ENCODE peak calls at places on chromosome 14, in five cellular contexts. Y is GM23338; Z is CD4-positive, CD25-positive, alpha-beta regulatory T cell; A is body of pancreas; U is stomach. D is an unnamed sample.

GRCh38 chr14:104286496-104286895 is 148.1 kb downstream of the KIF26A start:
- DNase-seq in Y (no peak), Z (no peak), A (no peak), U (no peak), D (peak; percentile 18)

GRCh38 chr14:105974902-105975301 is 448.5 kb downstream of the TMEM121 start:
- DNase-seq in Y (peak; percentile 1), Z (peak; percentile 54), A (no peak), U (no peak), D (no peak)

GRCh38 chr14:38207830-38208815 is at the start of gene SSTR1:
- DNase-seq in Y (peak; percentile 68), Z (no peak), A (peak; percentile 93), U (peak; percentile 94), D (peak; percentile 73)

GRCh38 chr14:52391866-52392600 is 77.9 kb downstream of the PTGER2 start:
- DNase-seq in Y (no peak), Z (no peak), A (no peak), U (no peak), D (no peak)

GRCh38 chr14:100239200-100239839 is 376 bp downstream of the YY1 start:
- DNase-seq in Y (no peak), Z (peak; percentile 18), A (peak; percentile 27), U (no peak), D (peak; percentile 68)

GRCh38 chr14:99450266-99450665 is 30.4 kb downstream of the SETD3 start:
- DNase-seq in Y (no peak), Z (no peak), A (no peak), U (no peak), D (no peak)

GRCh38 chr14:100309028-100309718 is 2.9 kb upstream of the SLC25A29 start:
- DNase-seq in Y (no peak), Z (no peak), A (no peak), U (no peak), D (no peak)

GRCh38 chr14:79407572-79407971 is 803.7 kb downstream of the DIO2 start:
- DNase-seq in Y (no peak), Z (no peak), A (no peak), U (no peak), D (no peak)

GRCh38 chr14:63896278-63896720 is 43.5 kb downstream of the SYNE2 start:
- DNase-seq in Y (no peak), Z (no peak), A (peak; percentile 68), U (peak; percentile 76), D (no peak)

GRCh38 chr14:89185919-89186849 is 230.8 kb downstream of the FOXN3 start:
- DNase-seq in Y (no peak), Z (no peak), A (no peak), U (no peak), D (no peak)

GRCh38 chr14:87131879-87132278 is 861.1 kb downstream of the GALC start:
- DNase-seq in Y (peak; percentile 35), Z (no peak), A (no peak), U (no peak), D (no peak)

GRCh38 chr14:57533214-57533613 is 39.6 kb upstream of the CCDC198 start:
- DNase-seq in Y (peak; percentile 63), Z (no peak), A (peak; percentile 13), U (no peak), D (no peak)

GRCh38 chr14:70697681-70698080 is 56.0 kb downstream of the TTC9 start:
- DNase-seq in Y (no peak), Z (no peak), A (no peak), U (no peak), D (no peak)
- H3K36me3 ChIP-seq in Y (no peaks in the 10 kb centered on the region), Z (no peaks in the 10 kb centered on the region), A (no peaks in the 10 kb centered on the region), U (no peaks in the 10 kb centered on the region), D (no peaks in the 10 kb centered on the region)

GRCh38 chr14:24274101-24274543 is 2.7 kb upstream of the RABGGTA start:
- DNase-seq in Y (peak; percentile 21), Z (peak; percentile 13), A (peak; percentile 80), U (peak; percentile 63), D (no peak)
- H3K36me3 ChIP-seq in Y (no peaks in the 10 kb centered on the region), Z (peaks cover 2% of the 10 kb centered on the region), A (peaks cover 1% of the 10 kb centered on the region), U (peaks cover 10% of the 10 kb centered on the region), D (no peaks in the 10 kb centered on the region)

DNA sequence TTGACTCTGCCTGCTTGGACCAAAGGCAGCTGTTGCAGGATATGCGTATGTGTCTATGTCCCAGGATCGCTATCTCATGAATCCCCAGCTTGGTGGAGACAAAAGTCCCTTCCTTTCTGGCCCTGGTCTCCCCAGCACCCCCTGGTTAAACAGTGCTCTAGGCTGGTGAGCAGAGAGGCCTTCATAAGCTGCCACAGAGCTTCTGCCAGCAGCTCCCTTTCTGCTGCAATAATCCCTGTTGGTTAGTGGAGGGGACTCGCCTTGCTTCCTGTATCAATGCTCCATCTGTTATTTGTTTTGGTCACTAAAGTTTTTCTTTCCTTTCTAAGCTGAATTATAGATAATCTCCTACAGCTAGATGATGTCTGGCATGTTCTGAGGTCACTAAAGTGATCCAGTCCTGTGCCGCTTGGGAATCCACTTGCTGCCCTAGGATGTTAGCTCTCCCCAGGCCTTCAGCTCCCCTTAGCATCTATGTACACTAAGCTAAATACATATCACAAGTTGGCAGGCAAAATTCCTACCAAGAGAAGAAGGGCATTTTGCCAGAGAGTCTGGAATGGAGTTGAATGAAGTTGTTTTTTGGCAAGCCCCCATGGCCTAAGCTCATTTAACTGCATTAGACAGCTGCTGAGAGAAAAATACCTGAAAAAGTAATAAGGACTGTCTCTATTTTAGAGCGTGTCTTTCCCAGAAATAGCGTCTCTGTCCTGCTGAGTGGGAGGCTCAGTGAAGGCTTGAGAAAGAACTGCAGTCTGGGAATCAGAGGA is 47.8 kb downstream of the RDH12 start:
- DNase-seq in Y (no peak), Z (no peak), A (no peak), U (no peak), D (no peak)
- H3K36me3 ChIP-seq in Y (peaks cover 21% of the 10 kb centered on the region), Z (peaks cover 59% of the 10 kb centered on the region), A (peaks cover 14% of the 10 kb centered on the region), U (peaks cover 77% of the 10 kb centered on the region), D (peaks cover 22% of the 10 kb centered on the region)

DNA sequence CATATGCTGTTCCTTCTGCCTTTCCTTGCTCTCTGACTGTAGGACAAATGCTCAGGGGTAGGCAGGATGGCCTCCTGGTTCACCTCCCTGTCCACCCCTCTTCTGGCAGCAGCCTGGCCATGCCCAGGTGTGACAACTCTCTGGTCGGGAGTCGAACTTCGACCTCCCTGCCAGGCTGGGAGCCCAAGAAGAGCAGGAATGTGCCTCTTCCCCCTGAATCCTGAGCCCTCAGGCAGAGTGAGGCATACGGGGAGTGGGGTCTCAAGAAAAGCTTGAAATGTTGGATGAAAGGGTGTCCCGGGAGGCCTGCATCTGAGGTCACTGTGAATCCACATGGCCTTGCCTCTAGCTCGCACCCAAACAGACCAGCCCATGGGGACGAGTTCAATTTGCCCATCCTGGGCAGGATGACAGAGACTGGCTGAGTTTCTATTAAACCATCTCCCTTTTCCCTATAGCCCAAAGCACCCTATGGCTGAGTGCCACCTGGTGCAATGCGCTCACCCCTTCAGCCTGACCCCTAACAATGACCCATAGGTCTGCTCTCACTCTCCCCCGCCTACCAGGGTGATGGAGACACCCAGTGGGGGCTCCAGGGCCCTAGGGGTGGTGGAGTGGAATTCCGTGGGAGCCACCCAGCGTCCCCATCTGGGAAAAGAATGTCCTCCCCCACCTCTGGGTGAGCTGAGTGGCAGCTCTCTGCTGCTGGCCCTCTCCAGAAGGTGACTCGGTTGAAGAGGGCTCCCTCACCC is 52.9 kb upstream of the DIO3 start:
- DNase-seq in Y (no peak), Z (no peak), A (peak; percentile 2), U (no peak), D (peak; percentile 65)
- H3K36me3 ChIP-seq in Y (no peaks in the 10 kb centered on the region), Z (no peaks in the 10 kb centered on the region), A (no peaks in the 10 kb centered on the region), U (no peaks in the 10 kb centered on the region), D (no peaks in the 10 kb centered on the region)

DNA sequence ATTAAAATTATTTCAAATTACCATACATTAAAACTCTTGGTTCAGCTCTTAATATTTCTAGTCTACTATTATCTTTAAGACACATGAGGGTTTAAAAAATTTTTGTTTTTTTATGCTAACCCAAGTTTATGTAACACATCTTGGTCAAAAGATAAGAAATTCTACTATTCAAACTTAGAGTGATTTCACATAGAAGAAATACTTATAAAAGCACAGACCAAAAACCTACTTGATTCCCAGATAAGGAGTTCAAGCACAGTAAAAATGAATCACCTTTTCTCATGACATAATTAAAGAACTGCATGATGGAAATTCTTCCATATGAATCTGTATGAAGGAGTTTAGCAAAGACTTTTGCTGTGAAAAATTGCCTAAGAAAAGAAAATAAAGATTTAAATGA is 13.9 kb downstream of the PPP2R3C start:
- DNase-seq in Y (no peak), Z (no peak), A (no peak), U (no peak), D (no peak)
- H3K36me3 ChIP-seq in Y (peaks cover 34% of the 10 kb centered on the region), Z (peaks cover 87% of the 10 kb centered on the region), A (peaks cover 3% of the 10 kb centered on the region), U (peaks cover 97% of the 10 kb centered on the region), D (peaks cover 2% of the 10 kb centered on the region)

GRCh38 chr14:95652690-95653089 is 33.5 kb upstream of the TCL1B start:
- DNase-seq in Y (no peak), Z (no peak), A (no peak), U (no peak), D (no peak)
- H3K36me3 ChIP-seq in Y (no peaks in the 10 kb centered on the region), Z (no peaks in the 10 kb centered on the region), A (no peaks in the 10 kb centered on the region), U (no peaks in the 10 kb centered on the region), D (no peaks in the 10 kb centered on the region)

GRCh38 chr14:73903028-73903427 is 16.4 kb downstream of the ZNF410 start:
- DNase-seq in Y (no peak), Z (no peak), A (no peak), U (no peak), D (no peak)
- H3K36me3 ChIP-seq in Y (peaks cover 17% of the 10 kb centered on the region), Z (peaks cover 74% of the 10 kb centered on the region), A (peaks cover 30% of the 10 kb centered on the region), U (peaks cover 100% of the 10 kb centered on the region), D (peaks cover 2% of the 10 kb centered on the region)

GRCh38 chr14:102625564-102626296 is 33.3 kb downstream of the RCOR1 start:
- DNase-seq in Y (no peak), Z (no peak), A (no peak), U (no peak), D (no peak)
- H3K36me3 ChIP-seq in Y (no peaks in the 10 kb centered on the region), Z (no peaks in the 10 kb centered on the region), A (no peaks in the 10 kb centered on the region), U (no peaks in the 10 kb centered on the region), D (no peaks in the 10 kb centered on the region)